ENCODE peak calls at places on chromosomes 2 and 18, in eight cellular contexts. S, H, R, Y, W, T, A and B are unnamed samples.

GRCh38 chr18:22015156-22015555 is 154.2 kb upstream of the GATA6 start:
- DNase-seq in S (no peak), T (no peak), Y (no peak), W (no peak), H (no peak), A (no peak), R (no peak), B (peak)

GRCh38 chr2:85886585-85886984 is 2.2 kb downstream of the ST3GAL5 start:
- DNase-seq in Y (peak), A (no peak), W (no peak), T (no peak), S (no peak), R (peak), H (no peak), B (peak)

GRCh38 chr2:67997528-67998267 is 65.1 kb downstream of the C1D start:
- DNase-seq in W (no peak), R (peak), S (no peak), H (no peak), T (no peak), Y (no peak), A (no peak), B (peak)

GRCh38 chr18:7272268-7273049 is 41.6 kb downstream of the LRRC30 start:
- DNase-seq in S (no peak), R (peak), Y (no peak), H (peak), T (peak), A (peak), W (peak), B (peak)

GRCh38 chr2:223779877-223780276 is 57.5 kb downstream of the AP1S3 start:
- DNase-seq in S (peak), W (peak), T (peak), A (no peak), R (peak), H (peak), Y (no peak), B (peak)

GRCh38 chr2:241007880-241008710 is 9.7 kb downstream of the SNED1 start:
- DNase-seq in W (no peak), A (no peak), H (no peak), R (no peak), Y (no peak), T (no peak), S (no peak), B (no peak)

GRCh38 chr2:45612741-45613140 is 1.7 kb upstream of the SRBD1 start:
- DNase-seq in T (no peak), A (no peak), Y (no peak), S (no peak), R (peak), W (no peak), H (no peak), B (no peak)

GRCh38 chr2:98412751-98413445 is 31.8 kb upstream of the INPP4A start:
- DNase-seq in S (peak), H (peak), A (peak), R (peak), W (peak), Y (no peak), T (peak), B (peak)

GRCh38 chr2:241666627-241667400 is 19.8 kb downstream of the DTYMK start:
- DNase-seq in W (no peak), T (no peak), Y (no peak), H (no peak), S (no peak), A (no peak), R (no peak), B (no peak)

GRCh38 chr2:111634050-111634784 is 249.8 kb downstream of the ANAPC1 start:
- DNase-seq in S (no peak), H (no peak), T (no peak), A (no peak), R (peak), W (no peak), Y (no peak), B (no peak)

GRCh38 chr18:457120-457519 is 43.4 kb downstream of the COLEC12 start:
- DNase-seq in T (no peak), H (peak), S (no peak), R (peak), Y (no peak), W (no peak), A (no peak), B (no peak)